ENCODE peak calls at places on chromosomes 11 and 22, in nine cellular contexts. One of them, this sample, is unnamed.

GRCh38 chr22:30763815-30764686 is 69.4 kb downstream of the OSBP2 start:
- DNase-seq in amniotic stem cell: peak
- DNase-seq in HEK293T: peak
- DNase-seq in Peyer's patch: peak
- DNase-seq in stomach: peak
- DNase-seq in left ventricle myocardium superior: no peak
- DNase-seq in lung: peak
- DNase-seq in right atrium auricular region: no peak
- DNase-seq in DMS153: peak
- DNase-seq in this sample: peak

GRCh38 chr11:32099516-32099915 is 8.6 kb downstream of the RCN1 start:
- DNase-seq in amniotic stem cell: no peak
- DNase-seq in HEK293T: no peak
- DNase-seq in Peyer's patch: no peak
- DNase-seq in stomach: no peak
- DNase-seq in left ventricle myocardium superior: no peak
- DNase-seq in lung: no peak
- DNase-seq in right atrium auricular region: no peak
- DNase-seq in DMS153: no peak
- DNase-seq in this sample: no peak

GRCh38 chr11:1204381-1205101 is 18.3 kb upstream of the MUC5B start:
- DNase-seq in amniotic stem cell: no peak
- DNase-seq in HEK293T: no peak
- DNase-seq in Peyer's patch: peak
- DNase-seq in stomach: no peak
- DNase-seq in left ventricle myocardium superior: peak
- DNase-seq in lung: no peak
- DNase-seq in right atrium auricular region: no peak
- DNase-seq in DMS153: no peak
- DNase-seq in this sample: no peak

GRCh38 chr11:34128824-34129223 is 23.4 kb downstream of the NAT10 start:
- DNase-seq in amniotic stem cell: no peak
- DNase-seq in HEK293T: no peak
- DNase-seq in Peyer's patch: no peak
- DNase-seq in stomach: no peak
- DNase-seq in left ventricle myocardium superior: no peak
- DNase-seq in lung: no peak
- DNase-seq in right atrium auricular region: no peak
- DNase-seq in DMS153: no peak
- DNase-seq in this sample: no peak

GRCh38 chr11:105489431-105489830 is 120.4 kb upstream of the GRIA4 start:
- DNase-seq in amniotic stem cell: no peak
- DNase-seq in HEK293T: no peak
- DNase-seq in Peyer's patch: no peak
- DNase-seq in stomach: no peak
- DNase-seq in left ventricle myocardium superior: no peak
- DNase-seq in lung: no peak
- DNase-seq in right atrium auricular region: no peak
- DNase-seq in DMS153: no peak
- DNase-seq in this sample: peak

GRCh38 chr11:68965901-68966868 is 14.6 kb downstream of the MRGPRD start:
- DNase-seq in amniotic stem cell: no peak
- DNase-seq in HEK293T: no peak
- DNase-seq in Peyer's patch: peak
- DNase-seq in stomach: no peak
- DNase-seq in left ventricle myocardium superior: no peak
- DNase-seq in lung: no peak
- DNase-seq in right atrium auricular region: no peak
- DNase-seq in DMS153: no peak
- DNase-seq in this sample: no peak

GRCh38 chr11:121589946-121590537 is 137.3 kb upstream of the SORL1-AS1 start:
- DNase-seq in amniotic stem cell: no peak
- DNase-seq in HEK293T: no peak
- DNase-seq in Peyer's patch: no peak
- DNase-seq in stomach: no peak
- DNase-seq in left ventricle myocardium superior: no peak
- DNase-seq in lung: no peak
- DNase-seq in right atrium auricular region: no peak
- DNase-seq in DMS153: no peak
- DNase-seq in this sample: no peak

GRCh38 chr11:79493555-79494171 is 52.8 kb upstream of the TENM4 start:
- DNase-seq in amniotic stem cell: peak
- DNase-seq in HEK293T: peak
- DNase-seq in Peyer's patch: peak
- DNase-seq in stomach: peak
- DNase-seq in left ventricle myocardium superior: peak
- DNase-seq in lung: peak
- DNase-seq in right atrium auricular region: peak
- DNase-seq in DMS153: peak
- DNase-seq in this sample: peak

GRCh38 chr11:94933225-94934130 is 39.9 kb downstream of the CWC15 start:
- DNase-seq in amniotic stem cell: peak
- DNase-seq in HEK293T: no peak
- DNase-seq in Peyer's patch: no peak
- DNase-seq in stomach: no peak
- DNase-seq in left ventricle myocardium superior: no peak
- DNase-seq in lung: no peak
- DNase-seq in right atrium auricular region: peak
- DNase-seq in DMS153: no peak
- DNase-seq in this sample: no peak

GRCh38 chr11:20000393-20001134 is 159.7 kb downstream of the DBX1 start:
- DNase-seq in amniotic stem cell: no peak
- DNase-seq in HEK293T: no peak
- DNase-seq in Peyer's patch: peak
- DNase-seq in stomach: no peak
- DNase-seq in left ventricle myocardium superior: peak
- DNase-seq in lung: peak
- DNase-seq in right atrium auricular region: no peak
- DNase-seq in DMS153: peak
- DNase-seq in this sample: peak

GRCh38 chr11:14668733-14669301 is 25.2 kb downstream of the PDE3B start:
- DNase-seq in amniotic stem cell: no peak
- DNase-seq in HEK293T: no peak
- DNase-seq in Peyer's patch: no peak
- DNase-seq in stomach: no peak
- DNase-seq in left ventricle myocardium superior: no peak
- DNase-seq in lung: no peak
- DNase-seq in right atrium auricular region: no peak
- DNase-seq in DMS153: no peak
- DNase-seq in this sample: no peak

GRCh38 chr11:2791139-2791520 is 91.3 kb upstream of the KCNQ1OT1 start:
- DNase-seq in amniotic stem cell: no peak
- DNase-seq in HEK293T: no peak
- DNase-seq in Peyer's patch: peak
- DNase-seq in stomach: peak
- DNase-seq in left ventricle myocardium superior: no peak
- DNase-seq in lung: no peak
- DNase-seq in right atrium auricular region: no peak
- DNase-seq in DMS153: no peak
- DNase-seq in this sample: no peak

GRCh38 chr11:69541501-69542313 is 60.2 kb downstream of the LINC01488 start:
- DNase-seq in amniotic stem cell: no peak
- DNase-seq in HEK293T: no peak
- DNase-seq in Peyer's patch: peak
- DNase-seq in stomach: no peak
- DNase-seq in left ventricle myocardium superior: no peak
- DNase-seq in lung: peak
- DNase-seq in right atrium auricular region: no peak
- DNase-seq in DMS153: peak
- DNase-seq in this sample: no peak

GRCh38 chr11:27296406-27296994 is 66.5 kb downstream of the CCDC34 start:
- DNase-seq in amniotic stem cell: peak
- DNase-seq in HEK293T: peak
- DNase-seq in Peyer's patch: no peak
- DNase-seq in stomach: no peak
- DNase-seq in left ventricle myocardium superior: no peak
- DNase-seq in lung: no peak
- DNase-seq in right atrium auricular region: no peak
- DNase-seq in DMS153: peak
- DNase-seq in this sample: peak

GRCh38 chr22:23841292-23841691 is 2.5 kb upstream of the DERL3 start:
- DNase-seq in amniotic stem cell: no peak
- DNase-seq in HEK293T: no peak
- DNase-seq in Peyer's patch: no peak
- DNase-seq in stomach: no peak
- DNase-seq in left ventricle myocardium superior: no peak
- DNase-seq in lung: no peak
- DNase-seq in right atrium auricular region: no peak
- DNase-seq in DMS153: no peak
- DNase-seq in this sample: no peak

GRCh38 chr11:1509626-1510255 is 23.2 kb upstream of the MOB2 start:
- DNase-seq in amniotic stem cell: no peak
- DNase-seq in HEK293T: no peak
- DNase-seq in Peyer's patch: no peak
- DNase-seq in stomach: no peak
- DNase-seq in left ventricle myocardium superior: peak
- DNase-seq in lung: no peak
- DNase-seq in right atrium auricular region: no peak
- DNase-seq in DMS153: no peak
- DNase-seq in this sample: no peak

GRCh38 chr11:96905084-96905641 is 515.4 kb downstream of the JRKL start:
- DNase-seq in amniotic stem cell: no peak
- DNase-seq in HEK293T: no peak
- DNase-seq in Peyer's patch: no peak
- DNase-seq in stomach: no peak
- DNase-seq in left ventricle myocardium superior: no peak
- DNase-seq in lung: no peak
- DNase-seq in right atrium auricular region: no peak
- DNase-seq in DMS153: no peak
- DNase-seq in this sample: no peak

GRCh38 chr11:107598225-107599139 is 7.5 kb downstream of the ELMOD1 start:
- DNase-seq in amniotic stem cell: no peak
- DNase-seq in HEK293T: peak
- DNase-seq in Peyer's patch: no peak
- DNase-seq in stomach: no peak
- DNase-seq in left ventricle myocardium superior: no peak
- DNase-seq in lung: no peak
- DNase-seq in right atrium auricular region: no peak
- DNase-seq in DMS153: no peak
- DNase-seq in this sample: no peak

This sample was measured in NCI-H345.